ENCODE peak calls at places on chromosomes 6 and 20, in seven cellular contexts. G, S, B, H, I, N and Q are unnamed samples.

GRCh38 chr6:167550936-167551633 is 226.2 kb downstream of the TTLL2 start:
- DNase-seq in I (no peak), N (no peak), H (no peak), S (peak), B (peak), G (no peak), Q (no peak)

GRCh38 chr20:33689973-33690372 is 3.8 kb upstream of the E2F1 start:
- DNase-seq in G (no peak), N (peak), S (no peak), I (no peak), H (no peak), B (no peak), Q (no peak)

GRCh38 chr20:48826064-48826463 is 1.7 kb downstream of the PREX1 start:
- DNase-seq in I (no peak), S (no peak), B (no peak), N (peak), H (no peak), G (peak), Q (no peak)

GRCh38 chr6:159691133-159691962 is 1.7 kb downstream of the SOD2 start:
- DNase-seq in B (no peak), S (no peak), N (no peak), I (no peak), G (peak), H (peak), Q (peak)

GRCh38 chr6:154276810-154277577 is 79.6 kb downstream of the IPCEF1 start:
- DNase-seq in H (peak), S (no peak), I (no peak), G (no peak), N (no peak), B (no peak), Q (peak)

GRCh38 chr6:161273752-161274487 is at the start of gene AGPAT4:
- DNase-seq in I (peak), G (peak), N (peak), S (no peak), B (no peak), H (peak), Q (peak)

GRCh38 chr6:52364480-52365166 is 2.7 kb downstream of the PAQR8 start:
- DNase-seq in B (peak), I (no peak), N (no peak), H (no peak), G (no peak), S (no peak), Q (no peak)

GRCh38 chr6:107657755-107658461 is 166.2 kb downstream of the SCML4 start:
- DNase-seq in G (no peak), H (peak), N (peak), I (no peak), B (no peak), S (no peak), Q (peak)

GRCh38 chr6:119481098-119481497 is 131.5 kb upstream of the MAN1A1 start:
- DNase-seq in G (no peak), B (no peak), N (no peak), H (no peak), I (no peak), S (no peak), Q (no peak)

GRCh38 chr6:156131221-156131903 is 645.8 kb upstream of the ARID1B start:
- DNase-seq in B (no peak), S (no peak), H (peak), I (no peak), G (no peak), N (no peak), Q (no peak)

GRCh38 chr20:44609511-44610312 is 27.3 kb downstream of the PKIG start:
- DNase-seq in H (peak), S (peak), B (peak), I (peak), N (peak), G (peak), Q (peak)

GRCh38 chr6:7086488-7086887 is 21.3 kb upstream of the RREB1 start:
- DNase-seq in H (peak), N (no peak), B (no peak), I (no peak), S (no peak), G (no peak), Q (peak)

GRCh38 chr6:75206338-75207210 is 721 bp upstream of the COL12A1 start:
- DNase-seq in S (peak), G (no peak), H (peak), N (peak), I (no peak), B (peak), Q (no peak)

GRCh38 chr6:37982320-37982719 is 162.8 kb downstream of the ZFAND3 start:
- DNase-seq in S (no peak), B (no peak), G (no peak), N (no peak), H (peak), I (no peak), Q (no peak)

GRCh38 chr20:2918096-2919049 is 45.1 kb downstream of the PTPRA start:
- DNase-seq in B (no peak), I (no peak), N (no peak), H (no peak), S (no peak), G (no peak), Q (no peak)

GRCh38 chr6:79399499-79399898 is 137.7 kb downstream of the LCA5 start:
- DNase-seq in H (no peak), G (no peak), S (no peak), N (no peak), I (no peak), B (no peak), Q (no peak)

GRCh38 chr6:139017227-139017626 is 11.3 kb upstream of the ABRACL start:
- DNase-seq in B (no peak), S (no peak), H (no peak), G (peak), N (no peak), I (no peak), Q (no peak)

GRCh38 chr20:19121463-19121862 is 91.0 kb upstream of the SLC24A3 start:
- DNase-seq in I (no peak), G (no peak), S (no peak), H (no peak), N (no peak), B (no peak), Q (no peak)

GRCh38 chr6:112251170-112251945 is 3.0 kb downstream of the LAMA4 start:
- DNase-seq in G (no peak), N (no peak), H (no peak), I (no peak), S (no peak), B (no peak), Q (no peak)

GRCh38 chr20:47795214-47795667 is 10.0 kb upstream of the SULF2 start:
- DNase-seq in N (no peak), I (no peak), G (no peak), B (peak), H (no peak), S (no peak), Q (peak)

GRCh38 chr6:106181664-106182418 is 95.7 kb downstream of the PRDM1 start:
- DNase-seq in S (no peak), H (no peak), G (no peak), B (no peak), N (no peak), I (no peak), Q (no peak)

GRCh38 chr6:157770946-157771345 is 52.1 kb upstream of the SNX9 start:
- DNase-seq in S (no peak), N (no peak), B (no peak), H (no peak), G (no peak), I (no peak), Q (no peak)

GRCh38 chr6:35370799-35371493 is 28.6 kb downstream of the PPARD start:
- DNase-seq in N (no peak), B (no peak), H (peak), S (no peak), G (no peak), I (no peak), Q (peak)

GRCh38 chr6:32972353-32973143 is 4.2 kb downstream of the BRD2 start:
- DNase-seq in N (no peak), H (no peak), G (no peak), I (peak), B (peak), S (peak), Q (peak)

GRCh38 chr6:63844287-63844686 is 208.7 kb downstream of the PHF3 start:
- DNase-seq in I (no peak), N (no peak), G (no peak), B (no peak), S (no peak), H (no peak), Q (no peak)

GRCh38 chr6:125512621-125513020 is 210.9 kb upstream of the HDDC2 start:
- DNase-seq in H (no peak), B (no peak), N (peak), I (no peak), G (peak), S (no peak), Q (peak)

GRCh38 chr6:53313784-53314382 is 34.9 kb downstream of the ELOVL5 start:
- DNase-seq in N (no peak), I (no peak), S (no peak), B (no peak), G (no peak), H (no peak), Q (no peak)

GRCh38 chr6:46638650-46639049 is 14.0 kb downstream of the CYP39A1 start:
- DNase-seq in I (no peak), B (no peak), G (no peak), H (no peak), N (peak), S (no peak), Q (no peak)

GRCh38 chr6:8183266-8183665 is 80.9 kb upstream of the EEF1E1 start:
- DNase-seq in I (no peak), G (no peak), B (no peak), N (no peak), S (no peak), H (no peak), Q (no peak)

GRCh38 chr20:9093203-9093962 is 24.5 kb downstream of the PLCB4 start:
- DNase-seq in N (no peak), B (no peak), H (no peak), G (no peak), S (no peak), I (no peak), Q (no peak)

GRCh38 chr6:44277763-44278162 is 7.5 kb downstream of the TMEM151B start:
- DNase-seq in N (no peak), I (no peak), H (no peak), B (no peak), G (no peak), S (no peak), Q (no peak)